ENCODE peak calls at places on chromosomes 2 and 18, in eight cellular contexts. W is bronchial epithelial cell, X is GM23338, U is mucosa of descending colon, I is left ventricle myocardium inferior, G is IMR-90, S is WERI-Rb-1, B is sigmoid colon. C is an unnamed sample. For H3K36me3, the result is how much of the 10 kb centered on the place peaks cover.

GRCh38 chr18:7221424-7222155 is 9.3 kb upstream of the LRRC30 start:
- DNase-seq in W (peak), G (peak), S (peak), X (peak), U (no peak), B (no peak), I (no peak), C (peak)

GRCh38 chr2:44205169-44205568 is 36.5 kb downstream of the PPM1B start:
- DNase-seq in B (no peak), G (no peak), W (no peak), U (no peak), X (no peak), S (no peak), I (no peak), C (no peak)

GRCh38 chr2:17805166-17805565 is 11.1 kb upstream of the MSGN1 start:
- DNase-seq in U (no peak), S (no peak), X (no peak), G (no peak), I (no peak), B (no peak), W (no peak), C (no peak)

GRCh38 chr2:183063083-183063482 is 15.5 kb upstream of the DUSP19 start:
- DNase-seq in G (peak), I (no peak), B (no peak), S (no peak), W (peak), X (no peak), U (no peak), C (no peak)

GRCh38 chr2:130835766-130836015 is 1.0 kb upstream of the ARHGEF4 start:
- DNase-seq in I (no peak), U (peak), G (no peak), B (peak), W (no peak), S (no peak), X (no peak), C (no peak)

GRCh38 chr2:160612266-160612864 is 118.8 kb upstream of the RBMS1 start:
- DNase-seq in S (no peak), W (no peak), B (no peak), X (no peak), U (no peak), I (no peak), G (peak), C (no peak)

GRCh38 chr18:54765636-54766035 is 62.6 kb upstream of the RAB27B start:
- DNase-seq in U (no peak), G (no peak), X (no peak), S (no peak), I (no peak), B (no peak), W (peak), C (no peak)

GRCh38 chr2:205730701-205731271 is 48.5 kb downstream of the NRP2 start:
- DNase-seq in S (no peak), W (no peak), I (no peak), B (no peak), X (peak), U (no peak), G (peak), C (no peak)

GRCh38 chr2:37215255-37215654 is 16.1 kb downstream of the CEBPZ start:
- DNase-seq in G (no peak), X (no peak), B (no peak), I (no peak), S (no peak), U (no peak), W (no peak), C (no peak)

GRCh38 chr2:181380581-181380980 is 76.6 kb upstream of the ITGA4 start:
- DNase-seq in S (no peak), I (peak), X (no peak), U (no peak), W (no peak), B (no peak), G (no peak), C (no peak)

GRCh38 chr2:128026422-128027277 is 1.2 kb downstream of the SAP130 start:
- DNase-seq in X (peak), I (no peak), S (no peak), B (no peak), U (no peak), W (peak), G (peak), C (no peak)

GRCh38 chr2:120556908-120557307 is 178.8 kb upstream of the GLI2 start:
- DNase-seq in B (no peak), X (peak), W (no peak), G (no peak), I (no peak), U (no peak), S (no peak), C (no peak)

GRCh38 chr2:230668184-230668938 is 44.3 kb upstream of the CAB39 start:
- DNase-seq in U (no peak), B (no peak), G (peak), W (peak), S (peak), I (peak), X (no peak), C (no peak)

GRCh38 chr18:48795696-48796095 is 155.1 kb downstream of the SMAD7 start:
- DNase-seq in G (no peak), X (no peak), S (no peak), U (no peak), B (no peak), W (no peak), I (no peak), C (no peak)

GRCh38 chr18:44536041-44536440 is 144.6 kb upstream of the SETBP1 start:
- DNase-seq in W (peak), G (peak), B (no peak), U (no peak), I (no peak), S (no peak), X (no peak), C (peak)

GRCh38 chr18:29874519-29875098 is 1167.9 kb downstream of the DSC3 start:
- DNase-seq in X (peak), I (no peak), B (no peak), W (peak), S (peak), U (no peak), G (peak), C (no peak)

GRCh38 chr2:105746177-105747080 is 1.7 kb downstream of the NCK2 start:
- DNase-seq in B (no peak), W (no peak), S (peak), G (no peak), U (peak), I (peak), X (peak), C (no peak)

GRCh38 chr2:85668009-85668856 is at the start of gene SFTPB:
- DNase-seq in I (no peak), G (peak), B (peak), W (no peak), U (no peak), X (no peak), S (no peak), C (no peak)

GRCh38 chr2:83582589-83582988 is 876.5 kb downstream of the SUCLG1 start:
- DNase-seq in I (no peak), U (no peak), B (no peak), W (no peak), S (no peak), X (no peak), G (no peak), C (no peak)

GRCh38 chr18:65415167-65415566 is 335.6 kb upstream of the CDH7 start:
- DNase-seq in I (no peak), G (no peak), S (no peak), U (no peak), W (peak), X (peak), B (no peak), C (no peak)

GRCh38 chr2:231394201-231395141 is 1.0 kb upstream of the B3GNT7 start:
- DNase-seq in W (no peak), G (no peak), X (peak), I (no peak), B (no peak), U (peak), S (no peak), C (no peak)

GRCh38 chr18:59950215-59950944 is 50.6 kb downstream of the PMAIP1 start:
- DNase-seq in I (no peak), W (peak), U (no peak), X (no peak), B (no peak), S (no peak), G (peak), C (no peak)

GRCh38 chr2:239259173-239259572 is 141.6 kb downstream of the HDAC4 start:
- DNase-seq in X (no peak), I (no peak), S (no peak), G (no peak), W (no peak), U (no peak), B (no peak), C (no peak)

GRCh38 chr2:125745514-125745913 is 910.4 kb upstream of the GYPC start:
- DNase-seq in B (no peak), I (no peak), W (peak), X (peak), G (no peak), U (no peak), S (peak), C (no peak)

GRCh38 chr2:28717339-28717758 is 34.3 kb upstream of the PPP1CB start:
- DNase-seq in G (peak), W (peak), X (peak), S (no peak), U (no peak), B (peak), I (peak), C (no peak)

GRCh38 chr18:23627325-23627724 is 35.4 kb downstream of the ANKRD29 start:
- DNase-seq in G (peak), S (no peak), W (peak), B (no peak), X (no peak), U (no peak), I (no peak), C (peak)

GRCh38 chr2:163800889-163801498 is 65.2 kb upstream of the FIGN start:
- DNase-seq in B (no peak), W (no peak), S (peak), U (no peak), I (no peak), X (no peak), G (peak), C (peak)

GRCh38 chr18:57437433-57437781 is 2.2 kb downstream of the ONECUT2 start:
- DNase-seq in G (no peak), S (peak), B (no peak), I (no peak), W (no peak), U (no peak), X (peak), C (no peak)

GRCh38 chr18:41624461-41624860 is 330.6 kb upstream of the PIK3C3 start:
- DNase-seq in W (peak), I (no peak), U (no peak), S (no peak), X (no peak), B (no peak), G (no peak), C (no peak)

GRCh38 chr2:139946690-139947089 is 1166.5 kb upstream of the NXPH2 start:
- DNase-seq in G (no peak), U (no peak), X (peak), B (no peak), W (no peak), S (peak), I (no peak), C (no peak)

GRCh38 chr2:128841803-128842202 is 523.1 kb upstream of the HS6ST1 start:
- DNase-seq in S (no peak), W (no peak), X (no peak), I (no peak), G (no peak), U (no peak), B (no peak), C (no peak)

GRCh38 chr2:240124651-240125030 is 11.5 kb downstream of the COPS9 start:
- DNase-seq in G (no peak), B (no peak), S (no peak), I (no peak), X (no peak), W (no peak), U (no peak), C (no peak)

DNA sequence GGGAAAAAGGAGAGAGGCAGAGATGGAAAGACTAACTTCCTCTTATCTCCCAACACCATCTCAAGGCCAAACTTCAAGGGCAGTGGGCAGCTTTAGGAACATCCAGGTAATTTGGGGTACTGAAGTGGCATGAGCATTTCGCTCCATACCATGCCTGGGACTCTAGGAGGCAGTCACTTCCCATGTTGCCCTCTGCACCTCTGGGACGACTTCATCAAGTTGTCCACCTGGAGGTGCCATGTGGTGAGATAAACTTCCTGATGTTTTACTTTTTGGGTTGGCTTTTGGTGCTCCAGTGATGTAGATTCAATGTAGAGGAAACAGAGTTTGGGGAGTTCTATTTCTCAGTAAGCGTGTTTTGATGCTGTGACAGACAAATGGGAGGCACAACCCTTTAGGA is 56.3 kb upstream of the UPP2 start:
- DNase-seq in I (no peak), X (peak), B (no peak), S (peak), G (no peak), W (no peak), U (no peak), C (no peak)
- TF ChIP-seq CTCF in I (no peak), X (peak), B (no peak), S (peak), G (no peak), W (no peak), U (peak), C (peak)

GRCh38 chr2:233441161-233442027 is 87.1 kb downstream of the DGKD start:
- DNase-seq in X (no peak), G (no peak), I (no peak), B (peak), S (no peak), W (no peak), U (no peak), C (no peak)
- H3K36me3 ChIP-seq in X (under half), G (under half), I (half or more), B (under half), S (under half), W (under half), U (under half), C (under half)

GRCh38 chr2:63047193-63047533 is 3.5 kb upstream of the OTX1 start:
- DNase-seq in S (no peak), U (no peak), I (no peak), X (no peak), W (no peak), G (no peak), B (no peak), C (no peak)
- H3K4me3 ChIP-seq in S (no peak), U (no peak), I (peak), X (peak), W (peak), G (no peak), B (no peak), C (no peak)

GRCh38 chr18:76480913-76481312 is 14.1 kb downstream of the ZNF516 start:
- DNase-seq in G (no peak), W (no peak), I (no peak), B (no peak), U (no peak), X (peak), S (no peak), C (no peak)
- TF ChIP-seq CTCF in G (no peak), W (peak), I (no peak), B (no peak), U (no peak), X (peak), S (peak), C (peak)

DNA sequence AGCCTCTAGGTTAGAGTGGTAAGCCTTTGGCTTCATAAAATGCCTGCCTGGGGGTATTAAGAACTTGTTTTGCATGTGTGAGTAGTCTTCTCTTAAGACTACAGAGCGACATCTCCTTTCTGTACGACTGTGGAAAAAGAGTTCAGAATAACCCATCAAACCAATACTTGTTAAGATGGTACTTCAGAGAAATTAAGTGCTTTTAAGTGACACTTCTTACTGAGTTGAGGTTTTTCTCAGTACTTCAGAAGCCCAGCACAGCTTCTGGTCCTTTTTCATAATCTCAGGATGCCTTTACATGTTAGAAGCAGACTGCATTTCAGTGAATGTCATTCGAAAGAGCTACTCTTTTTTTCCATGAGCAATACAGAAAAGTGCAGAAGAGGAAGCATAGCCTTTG is 10.8 kb downstream of the XRCC5 start:
- DNase-seq in S (no peak), X (no peak), I (no peak), U (no peak), B (no peak), G (no peak), W (no peak), C (no peak)
- H3K36me3 ChIP-seq in S (half or more), X (half or more), I (half or more), U (under half), B (under half), G (half or more), W (under half), C (under half)